ENCODE peak calls at places on chromosomes 4 and X, in ten cellular contexts. Y, A, U, M, Z, O, G, T, C and V are unnamed samples.

GRCh38 chrX:65586491-65586890 is 51.9 kb upstream of the LAS1L start:
- DNase-seq in Y (no peak), A (peak; percentile 36), U (no peak), M (no peak), Z (no peak), O (no peak), G (peak; percentile 45), T (peak; percentile 43), C (no peak), V (no peak)

GRCh38 chr4:8284391-8284790 is 14.8 kb downstream of the HTRA3 start:
- DNase-seq in Y (no peak), A (no peak), U (no peak), M (no peak), Z (no peak), O (no peak), G (no peak), T (no peak), C (no peak), V (no peak)

GRCh38 chr4:86586160-86586572 is 7.9 kb upstream of the PTPN13 start:
- DNase-seq in Y (no peak), A (no peak), U (no peak), M (no peak), Z (no peak), O (no peak), G (no peak), T (no peak), C (no peak), V (peak; percentile 15)

GRCh38 chr4:8871417-8872401 is at the start of gene HMX1:
- DNase-seq in Y (no peak), A (no peak), U (no peak), M (no peak), Z (peak; percentile 73), O (no peak), G (no peak), T (no peak), C (no peak), V (peak; percentile 18)

GRCh38 chrX:77505227-77505626 is 58.0 kb downstream of the FGF16 start:
- DNase-seq in Y (no peak), A (peak; percentile 73), U (no peak), M (no peak), Z (no peak), O (no peak), G (peak; percentile 58), T (no peak), C (no peak), V (peak; percentile 80)

GRCh38 chr4:169987327-169988228 is 38.6 kb downstream of the MFAP3L start:
- DNase-seq in Y (no peak), A (no peak), U (no peak), M (no peak), Z (no peak), O (no peak), G (no peak), T (no peak), C (no peak), V (no peak)

GRCh38 chr4:112848931-112849330 is 200.5 kb upstream of the ANK2 start:
- DNase-seq in Y (no peak), A (no peak), U (no peak), M (no peak), Z (no peak), O (no peak), G (no peak), T (no peak), C (no peak), V (no peak)

GRCh38 chrX:120309873-120310730 is 1.2 kb downstream of the TMEM255A start:
- DNase-seq in Y (peak; percentile 27), A (no peak), U (peak; percentile 10), M (no peak), Z (peak; percentile 3), O (no peak), G (peak; percentile 49), T (peak; percentile 43), C (no peak), V (peak; percentile 19)

GRCh38 chr4:124633285-124633941 is 79.1 kb downstream of the ANKRD50 start:
- DNase-seq in Y (no peak), A (no peak), U (no peak), M (no peak), Z (no peak), O (no peak), G (peak; percentile 51), T (no peak), C (no peak), V (no peak)

GRCh38 chr4:37735578-37735977 is 49.4 kb upstream of the RELL1 start:
- DNase-seq in Y (no peak), A (no peak), U (no peak), M (no peak), Z (peak; percentile 2), O (no peak), G (no peak), T (no peak), C (no peak), V (no peak)

GRCh38 chr4:70915048-70915815 is 13.1 kb downstream of the MOB1B start:
- DNase-seq in Y (no peak), A (peak; percentile 23), U (no peak), M (no peak), Z (no peak), O (no peak), G (peak; percentile 86), T (no peak), C (no peak), V (peak; percentile 49)

GRCh38 chr4:93791570-93792195 is 36.9 kb upstream of the ATOH1 start:
- DNase-seq in Y (peak; percentile 50), A (peak; percentile 65), U (peak; percentile 42), M (no peak), Z (peak; percentile 68), O (no peak), G (peak; percentile 55), T (peak; percentile 44), C (peak; percentile 60), V (peak; percentile 49)

GRCh38 chr4:135277116-135277979 is 1075.8 kb upstream of the PABPC4L start:
- DNase-seq in Y (no peak), A (peak; percentile 64), U (no peak), M (no peak), Z (no peak), O (no peak), G (peak; percentile 67), T (no peak), C (no peak), V (peak; percentile 66)

GRCh38 chrX:44071847-44072545 is 98.8 kb upstream of the NDP start:
- DNase-seq in Y (no peak), A (peak; percentile 1), U (no peak), M (no peak), Z (no peak), O (no peak), G (peak; percentile 29), T (no peak), C (no peak), V (peak; percentile 83)

GRCh38 chr4:47287735-47288134 is 175.8 kb downstream of the COMMD8 start:
- DNase-seq in Y (peak; percentile 26), A (peak; percentile 62), U (no peak), M (no peak), Z (no peak), O (no peak), G (peak; percentile 72), T (no peak), C (no peak), V (peak; percentile 78)

GRCh38 chr4:74692973-74693372 is 101.3 kb downstream of the BTC start:
- DNase-seq in Y (no peak), A (no peak), U (no peak), M (no peak), Z (no peak), O (no peak), G (peak; percentile 22), T (no peak), C (no peak), V (no peak)

GRCh38 chrX:8783100-8784098 is 17.8 kb downstream of the FAM9A start:
- DNase-seq in Y (peak; percentile 28), A (peak; percentile 26), U (peak; percentile 30), M (no peak), Z (no peak), O (peak; percentile 19), G (no peak), T (no peak), C (peak; percentile 24), V (no peak)

GRCh38 chrX:45400380-45400779 is 199.7 kb upstream of the DIPK2B start:
- DNase-seq in Y (no peak), A (peak; percentile 65), U (no peak), M (no peak), Z (no peak), O (no peak), G (peak; percentile 60), T (no peak), C (no peak), V (peak; percentile 45)

GRCh38 chrX:115896362-115896761 is 274.2 kb upstream of the AGTR2 start:
- DNase-seq in Y (no peak), A (no peak), U (no peak), M (no peak), Z (no peak), O (no peak), G (no peak), T (no peak), C (no peak), V (no peak)

GRCh38 chrX:124421898-124422622 is 75.7 kb downstream of the SH2D1A start:
- DNase-seq in Y (no peak), A (no peak), U (no peak), M (no peak), Z (no peak), O (no peak), G (no peak), T (no peak), C (no peak), V (peak; percentile 11)

GRCh38 chr4:8258813-8259212 is 10.7 kb upstream of the HTRA3 start:
- DNase-seq in Y (no peak), A (no peak), U (no peak), M (no peak), Z (no peak), O (no peak), G (no peak), T (no peak), C (no peak), V (no peak)

GRCh38 chr4:41814565-41814964 is 66.0 kb upstream of the PHOX2B start:
- DNase-seq in Y (no peak), A (peak; percentile 6), U (no peak), M (no peak), Z (no peak), O (no peak), G (peak; percentile 56), T (no peak), C (no peak), V (peak; percentile 25)

GRCh38 chr4:8330821-8331566 is 61.4 kb downstream of the HTRA3 start:
- DNase-seq in Y (no peak), A (peak; percentile 54), U (no peak), M (peak; percentile 39), Z (peak; percentile 6), O (no peak), G (no peak), T (peak; percentile 55), C (no peak), V (no peak)

GRCh38 chr4:86092684-86093083 is 267.2 kb downstream of the MAPK10 start:
- DNase-seq in Y (no peak), A (peak; percentile 87), U (no peak), M (no peak), Z (no peak), O (no peak), G (peak; percentile 65), T (no peak), C (no peak), V (peak; percentile 91)

GRCh38 chr4:161498155-161498554 is 665.6 kb downstream of the FSTL5 start:
- DNase-seq in Y (no peak), A (no peak), U (no peak), M (no peak), Z (no peak), O (no peak), G (no peak), T (no peak), C (no peak), V (no peak)

GRCh38 chr4:37675587-37676290 is 10.4 kb downstream of the RELL1 start:
- DNase-seq in Y (peak; percentile 50), A (no peak), U (no peak), M (no peak), Z (no peak), O (peak; percentile 66), G (no peak), T (no peak), C (no peak), V (no peak)

GRCh38 chr4:76105652-76106051 is 31.1 kb downstream of the ART3 start:
- DNase-seq in Y (no peak), A (no peak), U (no peak), M (no peak), Z (peak; percentile 50), O (no peak), G (no peak), T (no peak), C (no peak), V (no peak)

GRCh38 chrX:5526191-5526590 is 702.5 kb downstream of the NLGN4X start:
- DNase-seq in Y (no peak), A (no peak), U (no peak), M (no peak), Z (no peak), O (no peak), G (no peak), T (no peak), C (no peak), V (no peak)